ENCODE peak calls at places on chromosomes 5 and 9, in five cellular contexts. U is HepG2, J is GM12878, S is K562, E is H1. I is an unnamed sample.
A peak's percentile ranks its signal among the peaks of the same experiment; 100 is the strongest.

GRCh38 chr5:2168601-2169416 is 286.1 kb upstream of the IRX4 start:
- DNase-seq in U (no peak), J (no peak), S (no peak), E (no peak), I (no peak)

GRCh38 chr9:93343663-93344062 is 107.8 kb upstream of the FAM120A start:
- DNase-seq in U (no peak), J (no peak), S (no peak), E (no peak), I (no peak)

GRCh38 chr5:151095341-151096000 is 14.6 kb upstream of the TNIP1 start:
- DNase-seq in U (no peak), J (no peak), S (peak; percentile 19), E (no peak), I (peak; percentile 36)

GRCh38 chr5:93587919-93588585 is 5.0 kb downstream of the NR2F1 start:
- DNase-seq in U (no peak), J (no peak), S (no peak), E (no peak), I (peak; percentile 27)

GRCh38 chr5:173890195-173890951 is 2.2 kb downstream of the CPEB4 start:
- DNase-seq in U (no peak), J (no peak), S (peak; percentile 70), E (no peak), I (peak; percentile 51)

GRCh38 chr9:129139233-129139992 is 28.2 kb downstream of the PTPA start:
- DNase-seq in U (peak; percentile 77), J (peak; percentile 62), S (peak; percentile 92), E (peak; percentile 86), I (peak; percentile 85)

GRCh38 chr9:116243708-116244107 is 90.1 kb downstream of the PAPPA start:
- DNase-seq in U (no peak), J (no peak), S (no peak), E (no peak), I (no peak)

GRCh38 chr5:115381911-115382662 is 85.6 kb upstream of the CCDC112 start:
- DNase-seq in U (no peak), J (no peak), S (no peak), E (no peak), I (no peak)

GRCh38 chr5:170393958-170394357 is 4.8 kb upstream of the KCNMB1 start:
- DNase-seq in U (no peak), J (no peak), S (no peak), E (no peak), I (no peak)

GRCh38 chr5:106269252-106269843 is 1401.4 kb downstream of the EFNA5 start:
- DNase-seq in U (peak; percentile 1), J (no peak), S (no peak), E (no peak), I (no peak)

GRCh38 chr5:143148461-143149170 is 254.9 kb downstream of the NR3C1 start:
- DNase-seq in U (no peak), J (no peak), S (no peak), E (no peak), I (no peak)

GRCh38 chr9:7780261-7780988 is 19.2 kb downstream of the DMAC1 start:
- DNase-seq in U (no peak), J (no peak), S (no peak), E (no peak), I (no peak)

GRCh38 chr5:1437452-1437851 is 7.8 kb downstream of the SLC6A3 start:
- DNase-seq in U (peak; percentile 41), J (no peak), S (peak; percentile 37), E (no peak), I (peak; percentile 42)

GRCh38 chr9:76654051-76654461 is 110.2 kb upstream of the PCA3 start:
- DNase-seq in U (no peak), J (no peak), S (no peak), E (no peak), I (no peak)
- TF ChIP-seq YY1 in U (no peak), J (no peak), S (no peak), E (no peak), I (no peak)

GRCh38 chr9:114449236-114449635 is 56.0 kb downstream of the WHRN start:
- DNase-seq in U (no peak), J (no peak), S (no peak), E (no peak), I (no peak)

GRCh38 chr9:114450833-114451706 is 54.2 kb downstream of the WHRN start:
- DNase-seq in U (no peak), J (peak; percentile 11), S (no peak), E (no peak), I (no peak)

GRCh38 chr9:114448706-114449105 is 56.6 kb downstream of the WHRN start:
- DNase-seq in U (no peak), J (no peak), S (no peak), E (no peak), I (no peak)

GRCh38 chr9:114451707-114452031 is 53.6 kb downstream of the WHRN start:
- DNase-seq in U (no peak), J (no peak), S (no peak), E (no peak), I (no peak)

GRCh38 chr9:114450181-114450580 is 55.1 kb downstream of the WHRN start:
- DNase-seq in U (no peak), J (no peak), S (no peak), E (no peak), I (no peak)
- H3K4me1 ChIP-seq in U (peaks cover 10% of the 10 kb centered on the region), J (peaks cover 17% of the 10 kb centered on the region), S (no peaks in the 10 kb centered on the region), E (peaks cover 6% of the 10 kb centered on the region), I (no peaks in the 10 kb centered on the region)

GRCh38 chr5:128406863-128407262 is 131.2 kb downstream of the FBN2 start:
- DNase-seq in U (no peak), J (no peak), S (no peak), E (no peak), I (no peak)

GRCh38 chr5:128402506-128402905 is 135.5 kb downstream of the FBN2 start:
- DNase-seq in U (no peak), J (no peak), S (no peak), E (no peak), I (no peak)

GRCh38 chr5:128405159-128405558 is 132.9 kb downstream of the FBN2 start:
- DNase-seq in U (no peak), J (no peak), S (no peak), E (no peak), I (no peak)

GRCh38 chr5:128399111-128399510 is 138.9 kb downstream of the FBN2 start:
- DNase-seq in U (no peak), J (no peak), S (no peak), E (no peak), I (no peak)

GRCh38 chr5:128403350-128403749 is 134.7 kb downstream of the FBN2 start:
- DNase-seq in U (no peak), J (no peak), S (no peak), E (no peak), I (no peak)
- TF ChIP-seq USF2 in U (no peak), J (no peak), S (no peak), E (no peak), I (no peak)

GRCh38 chr9:72844440-72844768 is 108.4 kb downstream of the ALDH1A1 start:
- DNase-seq in U (no peak), J (no peak), S (no peak), E (no peak), I (no peak)

GRCh38 chr9:72839140-72839539 is 113.7 kb downstream of the ALDH1A1 start:
- DNase-seq in U (no peak), J (no peak), S (no peak), E (no peak), I (no peak)

DNA sequence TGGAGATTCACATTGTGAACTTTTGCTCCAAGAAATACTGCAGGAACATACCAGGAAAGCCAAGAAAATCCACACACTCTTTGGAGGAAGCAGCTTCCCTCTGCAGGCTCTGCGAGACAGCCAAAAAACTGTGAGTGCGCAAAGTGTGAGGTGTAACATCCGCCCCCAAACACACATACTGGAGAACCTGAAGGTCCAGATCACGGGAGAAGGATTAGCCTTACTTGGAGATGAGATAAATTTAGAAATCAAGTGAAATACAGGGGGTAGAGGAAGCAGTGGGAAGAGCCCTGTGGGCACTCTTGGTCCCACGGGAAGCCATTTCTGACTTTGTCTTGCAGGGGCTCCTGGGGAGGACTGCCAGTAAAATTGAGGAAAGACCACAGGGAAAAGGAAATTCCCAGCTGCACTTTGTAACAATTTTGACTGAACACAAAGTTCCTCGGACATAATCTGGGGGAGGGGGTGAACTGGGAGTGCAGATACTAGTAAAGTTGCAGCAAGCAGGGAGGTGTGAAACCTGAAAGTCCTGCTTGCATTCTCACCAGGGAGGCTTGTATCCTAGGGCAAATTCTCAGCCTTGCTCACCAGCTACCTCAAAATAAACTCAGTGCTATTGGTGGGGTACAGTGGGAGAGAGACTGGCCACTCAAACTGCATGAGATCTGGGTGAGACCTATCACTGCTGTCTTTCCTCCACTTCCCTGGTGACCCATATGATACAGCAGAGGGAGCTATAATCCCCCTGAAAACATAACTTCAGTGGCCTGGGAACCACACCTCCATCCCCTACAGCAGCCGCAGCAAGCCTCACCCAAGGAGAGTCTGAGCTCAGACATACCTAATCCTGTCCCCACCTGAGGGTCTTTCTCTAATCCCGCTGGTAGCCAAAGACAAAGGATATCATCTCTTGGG is 109.1 kb downstream of the ALDH1A1 start:
- DNase-seq in U (peak; percentile 74), J (no peak), S (no peak), E (no peak), I (no peak)
- TF ChIP-seq YY1 in U (no peak), J (no peak), S (no peak), E (no peak), I (no peak)

DNA sequence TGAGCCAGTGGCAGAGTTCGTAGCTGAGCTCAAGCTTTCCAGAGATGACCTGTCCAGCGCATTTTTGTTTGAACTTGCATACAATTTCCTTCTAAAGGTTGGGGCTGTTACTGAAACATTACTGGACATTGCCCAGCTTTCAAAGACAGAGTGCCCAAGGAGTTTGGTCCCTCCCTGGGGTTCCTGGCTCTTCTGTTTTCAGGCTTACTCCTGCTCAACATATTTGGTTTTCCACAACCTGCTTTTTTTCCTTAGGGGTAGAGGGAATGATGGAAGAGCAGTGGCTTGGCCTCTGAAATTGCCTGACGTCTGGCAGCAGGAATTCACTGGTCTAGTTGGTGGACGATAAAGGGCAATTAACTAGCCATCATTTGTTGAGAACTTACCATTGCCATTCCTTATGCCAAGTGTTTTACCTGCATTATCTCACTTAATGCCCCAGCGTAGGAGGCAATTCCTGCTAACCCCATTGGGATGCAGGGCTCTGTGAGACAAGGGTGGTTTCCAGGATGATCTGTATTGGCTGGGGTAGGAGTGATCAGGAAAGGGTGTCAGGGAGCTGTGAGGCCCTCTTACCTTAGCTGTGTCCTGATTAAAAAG is 1.2 kb downstream of the RGS3 start:
- DNase-seq in U (no peak), J (no peak), S (no peak), E (peak; percentile 23), I (no peak)
- H3K4me1 ChIP-seq in U (peaks cover 79% of the 10 kb centered on the region), J (no peaks in the 10 kb centered on the region), S (peaks cover 8% of the 10 kb centered on the region), E (peaks cover 10% of the 10 kb centered on the region), I (no peaks in the 10 kb centered on the region)

GRCh38 chr5:160496784-160497183 is 75.1 kb downstream of the PTTG1 start:
- DNase-seq in U (no peak), J (no peak), S (no peak), E (no peak), I (no peak)
- TF ChIP-seq USF2 in U (no peak), J (no peak), S (no peak), E (no peak), I (no peak)

GRCh38 chr9:36163049-36163839 is 5.9 kb upstream of the CCIN start:
- DNase-seq in U (peak; percentile 54), J (no peak), S (peak; percentile 35), E (peak; percentile 85), I (peak; percentile 89)
- TF ChIP-seq YY1 in U (no peak), J (no peak), S (no peak), E (no peak), I (peak; percentile 64)